ENCODE peak calls at places on chromosomes 2 and 18, in ten cellular contexts. X is HCT116, B is IMR-90, M is upper lobe of right lung, W is natural killer cell, T is bronchial epithelial cell, Y is fibroblast of mammary gland, Z is nephron progenitor cell, I is pancreas, H is upper lobe of left lung. O is an unnamed sample.

GRCh38 chr2:42274872-42275271 is 86.1 kb downstream of the COX7A2L start:
- DNase-seq in X (no peak), B (no peak), M (no peak), W (no peak), T (no peak), Y (no peak), Z (no peak), I (no peak), H (no peak), O (no peak)

GRCh38 chr2:67389286-67389685 is 7.8 kb upstream of the ETAA1 start:
- DNase-seq in X (no peak), B (peak), M (no peak), W (no peak), T (no peak), Y (peak), Z (no peak), I (no peak), H (no peak), O (no peak)

GRCh38 chr2:125167820-125168219 is 1142.7 kb downstream of the CNTNAP5 start:
- DNase-seq in X (no peak), B (peak), M (no peak), W (no peak), T (peak), Y (peak), Z (no peak), I (no peak), H (no peak), O (no peak)

GRCh38 chr2:85611217-85611704 is 605 bp downstream of the C2orf68 start:
- DNase-seq in X (no peak), B (no peak), M (no peak), W (no peak), T (no peak), Y (no peak), Z (no peak), I (no peak), H (no peak), O (no peak)

GRCh38 chr2:240405133-240405532 is 30.3 kb upstream of the GPC1 start:
- DNase-seq in X (no peak), B (no peak), M (peak), W (no peak), T (no peak), Y (no peak), Z (no peak), I (no peak), H (no peak), O (no peak)

GRCh38 chr2:238449909-238450417 is 23.2 kb downstream of the ASB1 start:
- DNase-seq in X (no peak), B (peak), M (peak), W (no peak), T (no peak), Y (peak), Z (no peak), I (no peak), H (peak), O (no peak)

GRCh38 chr18:32576296-32576916 is 105.7 kb upstream of the GAREM1 start:
- DNase-seq in X (no peak), B (peak), M (no peak), W (no peak), T (peak), Y (peak), Z (peak), I (no peak), H (no peak), O (no peak)

GRCh38 chr18:73283788-73284187 is 416.0 kb upstream of the NETO1 start:
- DNase-seq in X (no peak), B (peak), M (no peak), W (no peak), T (no peak), Y (peak), Z (peak), I (no peak), H (no peak), O (no peak)

GRCh38 chr2:238899386-238899785 is 51.5 kb downstream of the TWIST2 start:
- DNase-seq in X (no peak), B (no peak), M (no peak), W (no peak), T (no peak), Y (no peak), Z (no peak), I (no peak), H (no peak), O (no peak)

GRCh38 chr2:75353131-75353530 is 153.8 kb upstream of the TACR1 start:
- DNase-seq in X (no peak), B (no peak), M (no peak), W (no peak), T (peak), Y (no peak), Z (no peak), I (no peak), H (no peak), O (no peak)

GRCh38 chr2:30422437-30422805 is 24.6 kb upstream of the LCLAT1 start:
- DNase-seq in X (peak), B (peak), M (no peak), W (peak), T (peak), Y (peak), Z (no peak), I (no peak), H (peak), O (no peak)

GRCh38 chr2:163607630-163608029 is 128.2 kb downstream of the FIGN start:
- DNase-seq in X (no peak), B (no peak), M (no peak), W (no peak), T (no peak), Y (no peak), Z (no peak), I (no peak), H (no peak), O (no peak)

GRCh38 chr2:153886833-153887232 is 15.1 kb downstream of the GALNT13 start:
- DNase-seq in X (no peak), B (no peak), M (no peak), W (no peak), T (no peak), Y (no peak), Z (no peak), I (no peak), H (no peak), O (no peak)

GRCh38 chr2:149597050-149598013 is 9.8 kb upstream of the MMADHC start:
- DNase-seq in X (peak), B (peak), M (no peak), W (peak), T (peak), Y (peak), Z (peak), I (no peak), H (peak), O (no peak)

GRCh38 chr2:43539991-43540860 is 55.6 kb downstream of the THADA start:
- DNase-seq in X (no peak), B (peak), M (no peak), W (no peak), T (peak), Y (peak), Z (no peak), I (no peak), H (peak), O (peak)

GRCh38 chr18:61949946-61950345 is 57.1 kb upstream of the RNF152 start:
- DNase-seq in X (no peak), B (peak), M (no peak), W (no peak), T (peak), Y (peak), Z (no peak), I (no peak), H (no peak), O (no peak)

GRCh38 chr2:102736174-102736606 is 25.6 kb upstream of the TMEM182 start:
- DNase-seq in X (no peak), B (peak), M (no peak), W (no peak), T (peak), Y (peak), Z (peak), I (peak), H (peak), O (no peak)

GRCh38 chr2:156379069-156379468 is 46.5 kb upstream of the NR4A2 start:
- DNase-seq in X (no peak), B (no peak), M (no peak), W (no peak), T (no peak), Y (no peak), Z (no peak), I (no peak), H (no peak), O (no peak)

GRCh38 chr2:240245706-240246105 is 105.2 kb upstream of the OTOS start:
- DNase-seq in X (no peak), B (peak), M (no peak), W (no peak), T (no peak), Y (peak), Z (no peak), I (peak), H (no peak), O (peak)

GRCh38 chr18:73636355-73636754 is 511.3 kb downstream of the FBXO15 start:
- DNase-seq in X (no peak), B (peak), M (no peak), W (no peak), T (peak), Y (no peak), Z (no peak), I (no peak), H (no peak), O (no peak)

GRCh38 chr2:190759749-190760213 is 110.9 kb downstream of the NAB1 start:
- DNase-seq in X (peak), B (peak), M (no peak), W (no peak), T (peak), Y (peak), Z (no peak), I (no peak), H (no peak), O (no peak)

GRCh38 chr2:231198291-231199173 is at the start of gene ARMC9:
- DNase-seq in X (no peak), B (peak), M (peak), W (peak), T (peak), Y (peak), Z (peak), I (peak), H (peak), O (no peak)

GRCh38 chr2:226691265-226691664 is 108.4 kb downstream of the IRS1 start:
- DNase-seq in X (no peak), B (no peak), M (no peak), W (no peak), T (peak), Y (no peak), Z (no peak), I (no peak), H (no peak), O (no peak)

GRCh38 chr2:185507703-185508102 is 230.9 kb upstream of the FSIP2 start:
- DNase-seq in X (no peak), B (no peak), M (no peak), W (no peak), T (peak), Y (no peak), Z (no peak), I (no peak), H (no peak), O (no peak)

GRCh38 chr2:165008916-165009315 is 53.6 kb upstream of the SLC38A11 start:
- DNase-seq in X (no peak), B (no peak), M (no peak), W (no peak), T (peak), Y (peak), Z (no peak), I (no peak), H (no peak), O (no peak)

GRCh38 chr18:52546686-52547346 is 206.8 kb downstream of the DCC start:
- DNase-seq in X (no peak), B (no peak), M (no peak), W (no peak), T (no peak), Y (no peak), Z (no peak), I (no peak), H (no peak), O (no peak)

DNA sequence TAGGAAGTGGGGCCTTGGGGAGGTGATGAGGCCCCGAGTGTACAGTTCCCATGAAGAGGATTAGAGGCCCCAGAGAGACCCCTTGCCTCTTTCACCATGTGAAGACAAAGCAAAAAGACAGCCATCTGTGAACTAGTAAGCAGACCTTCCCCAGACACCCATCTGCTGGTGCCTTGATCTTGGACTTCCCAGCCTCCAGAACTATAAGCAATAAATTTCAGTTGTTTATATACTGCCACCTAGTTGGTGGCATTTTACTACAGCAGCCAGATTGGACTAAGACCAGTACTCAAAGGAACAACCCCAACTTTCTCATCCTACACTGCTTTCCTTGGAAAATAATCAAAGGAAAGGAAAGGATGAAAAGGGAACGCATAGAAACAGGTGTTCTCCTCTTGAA is 27.9 kb upstream of the CREG2 start:
- DNase-seq in X (no peak), B (no peak), M (no peak), W (no peak), T (no peak), Y (no peak), Z (no peak), I (no peak), H (no peak), O (no peak)
- TF ChIP-seq CTCF in X (peak), B (no peak), M (no peak), W (no peak), T (no peak), Y (no peak), Z (no peak), I (no peak), H (no peak), O (no peak)

GRCh38 chr2:152571035-152571766 is 146.1 kb downstream of the PRPF40A start:
- DNase-seq in X (no peak), B (peak), M (no peak), W (no peak), T (peak), Y (peak), Z (no peak), I (no peak), H (no peak), O (no peak)

GRCh38 chr2:152566034-152566727 is 151.1 kb downstream of the PRPF40A start:
- DNase-seq in X (no peak), B (no peak), M (no peak), W (no peak), T (no peak), Y (no peak), Z (no peak), I (no peak), H (no peak), O (no peak)

GRCh38 chr2:152566728-152567069 is 150.6 kb downstream of the PRPF40A start:
- DNase-seq in X (no peak), B (peak), M (no peak), W (no peak), T (peak), Y (peak), Z (no peak), I (no peak), H (peak), O (peak)

GRCh38 chr2:152568566-152568965 is 148.7 kb downstream of the PRPF40A start:
- DNase-seq in X (no peak), B (no peak), M (no peak), W (no peak), T (no peak), Y (no peak), Z (no peak), I (no peak), H (no peak), O (no peak)

DNA sequence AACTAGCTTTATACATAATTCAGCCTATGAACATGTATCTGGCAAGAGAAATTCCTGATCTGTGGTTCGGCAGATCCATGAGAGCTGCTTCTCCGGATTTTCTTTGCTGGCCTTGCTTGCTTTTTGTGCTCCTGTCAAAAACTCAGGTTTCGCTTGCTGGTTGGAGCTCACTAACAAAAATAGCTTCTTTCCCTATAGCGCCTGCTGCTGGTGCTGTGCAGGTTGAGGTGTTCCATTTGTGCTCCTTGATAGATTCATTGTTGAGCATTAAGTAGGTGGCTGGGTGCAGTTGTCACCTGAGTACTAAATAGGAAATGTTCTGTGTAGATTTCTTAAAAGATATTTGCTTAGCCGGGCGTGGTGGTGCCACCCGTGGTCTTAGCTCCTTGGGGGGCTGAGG is 148.1 kb downstream of the PRPF40A start:
- DNase-seq in X (no peak), B (no peak), M (no peak), W (no peak), T (no peak), Y (no peak), Z (no peak), I (no peak), H (no peak), O (no peak)
- TF ChIP-seq CTCF in X (no peak), B (no peak), M (no peak), W (no peak), T (no peak), Y (no peak), Z (no peak), I (no peak), H (no peak), O (no peak)

GRCh38 chr2:99722726-99723125 is 232.9 kb upstream of the REV1 start:
- DNase-seq in X (no peak), B (peak), M (no peak), W (no peak), T (no peak), Y (no peak), Z (no peak), I (no peak), H (no peak), O (no peak)
- TF ChIP-seq CTCF in X (no peak), B (no peak), M (no peak), W (no peak), T (no peak), Y (no peak), Z (no peak), I (no peak), H (no peak), O (no peak)

DNA sequence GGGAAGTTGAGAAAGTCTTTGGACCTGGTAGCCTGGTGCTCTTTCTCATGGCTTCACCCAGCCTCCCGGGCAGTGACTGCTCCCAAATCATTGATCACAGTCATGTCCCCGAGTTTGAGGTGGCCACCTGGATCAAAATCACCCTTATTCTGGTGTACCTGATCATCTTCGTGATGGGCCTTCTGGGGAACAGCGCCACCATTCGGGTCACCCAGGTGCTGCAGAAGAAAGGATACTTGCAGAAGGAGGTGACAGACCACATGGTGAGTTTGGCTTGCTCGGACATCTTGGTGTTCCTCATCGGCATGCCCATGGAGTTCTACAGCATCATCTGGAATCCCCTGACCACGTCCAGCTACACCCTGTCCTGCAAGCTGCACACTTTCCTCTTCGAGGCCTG is 391 bp downstream of the GPR39 start:
- DNase-seq in X (no peak), B (no peak), M (peak), W (no peak), T (no peak), Y (no peak), Z (no peak), I (peak), H (no peak), O (no peak)
- TF ChIP-seq CTCF in X (peak), B (no peak), M (no peak), W (no peak), T (no peak), Y (peak), Z (no peak), I (no peak), H (no peak), O (no peak)

GRCh38 chr2:142140434-142140845 is 9.6 kb upstream of the LRP1B start:
- DNase-seq in X (peak), B (peak), M (no peak), W (no peak), T (peak), Y (peak), Z (no peak), I (no peak), H (no peak), O (no peak)
- TF ChIP-seq CTCF in X (peak), B (peak), M (peak), W (no peak), T (peak), Y (peak), Z (peak), I (no peak), H (peak), O (peak)

GRCh38 chr2:158686166-158686792 is 108.8 kb upstream of the DAPL1 start:
- DNase-seq in X (no peak), B (peak), M (no peak), W (no peak), T (no peak), Y (peak), Z (peak), I (no peak), H (no peak), O (no peak)
- TF ChIP-seq CTCF in X (no peak), B (no peak), M (no peak), W (no peak), T (no peak), Y (no peak), Z (no peak), I (no peak), H (no peak), O (no peak)

DNA sequence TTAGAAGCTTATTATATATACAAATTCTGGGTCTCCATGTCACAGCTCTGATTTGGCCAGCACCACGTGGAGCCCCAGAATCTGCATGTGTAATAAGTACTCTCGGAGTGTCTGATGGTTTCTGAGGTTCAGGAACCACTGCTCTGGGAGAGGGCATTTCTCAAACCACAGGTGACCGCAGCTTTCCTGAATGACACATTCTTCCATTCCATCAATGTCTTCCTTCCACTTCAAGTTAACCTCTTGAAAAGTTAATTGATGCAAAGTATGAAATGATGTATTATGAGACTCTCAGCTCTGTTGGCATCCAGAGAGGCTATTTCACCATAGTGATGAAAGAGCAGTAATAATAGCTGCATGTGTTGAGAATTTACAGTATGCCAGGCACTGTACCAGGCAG is 61.3 kb upstream of the CRIM1 start:
- DNase-seq in X (no peak), B (no peak), M (no peak), W (no peak), T (no peak), Y (no peak), Z (no peak), I (no peak), H (no peak), O (no peak)
- TF ChIP-seq CTCF in X (no peak), B (no peak), M (no peak), W (no peak), T (no peak), Y (no peak), Z (no peak), I (no peak), H (no peak), O (no peak)

GRCh38 chr2:72089028-72089427 is 58.6 kb downstream of the CYP26B1 start:
- DNase-seq in X (no peak), B (no peak), M (no peak), W (no peak), T (no peak), Y (no peak), Z (no peak), I (no peak), H (no peak), O (no peak)
- TF ChIP-seq CTCF in X (no peak), B (no peak), M (no peak), W (no peak), T (no peak), Y (no peak), Z (no peak), I (no peak), H (no peak), O (no peak)

GRCh38 chr2:32624813-32625212 is 3.0 kb upstream of the TTC27 start:
- DNase-seq in X (no peak), B (no peak), M (no peak), W (no peak), T (no peak), Y (no peak), Z (no peak), I (no peak), H (no peak), O (no peak)

GRCh38 chr2:32623311-32623706 is 4.5 kb upstream of the TTC27 start:
- DNase-seq in X (no peak), B (no peak), M (no peak), W (no peak), T (no peak), Y (no peak), Z (no peak), I (no peak), H (no peak), O (no peak)

GRCh38 chr2:32626591-32627221 is 1.1 kb upstream of the TTC27 start:
- DNase-seq in X (no peak), B (no peak), M (no peak), W (no peak), T (no peak), Y (no peak), Z (no peak), I (no peak), H (no peak), O (no peak)

GRCh38 chr2:32627901-32628645 is at the start of gene TTC27:
- DNase-seq in X (peak), B (peak), M (peak), W (peak), T (peak), Y (peak), Z (peak), I (peak), H (peak), O (peak)

GRCh38 chr2:32627441-32627900 is 379 bp upstream of the TTC27 start:
- DNase-seq in X (no peak), B (peak), M (no peak), W (no peak), T (peak), Y (peak), Z (peak), I (no peak), H (peak), O (peak)
- TF ChIP-seq CTCF in X (no peak), B (no peak), M (peak), W (no peak), T (peak), Y (peak), Z (no peak), I (no peak), H (no peak), O (no peak)

O was measured in CD14-positive monocyte.